ENCODE peak calls at places on chromosomes 3 and 15, in ten cellular contexts. One of them, this sample, is unnamed.

GRCh38 chr3:186239321-186239720 is 122.7 kb downstream of the DGKG start:
- DNase-seq in hippocampal formation: no peak
- DNase-seq in OCI-M1: peak
- DNase-seq in T47D: no peak
- DNase-seq in substantia nigra: no peak
- DNase-seq in CD8-positive, alpha-beta T cell: no peak
- DNase-seq in AG08395: no peak
- DNase-seq in hypothalamus: no peak
- DNase-seq in T-helper 2 cell: no peak
- DNase-seq in H9: peak
- DNase-seq in this sample: no peak

GRCh38 chr3:133401374-133402135 is 1.7 kb downstream of the BFSP2 start:
- DNase-seq in hippocampal formation: no peak
- DNase-seq in OCI-M1: no peak
- DNase-seq in T47D: no peak
- DNase-seq in substantia nigra: no peak
- DNase-seq in CD8-positive, alpha-beta T cell: no peak
- DNase-seq in AG08395: no peak
- DNase-seq in hypothalamus: no peak
- DNase-seq in T-helper 2 cell: no peak
- DNase-seq in H9: no peak
- DNase-seq in this sample: no peak

GRCh38 chr3:43621406-43621973 is 321 bp downstream of the ANO10 start:
- DNase-seq in hippocampal formation: no peak
- DNase-seq in OCI-M1: no peak
- DNase-seq in T47D: no peak
- DNase-seq in substantia nigra: peak
- DNase-seq in CD8-positive, alpha-beta T cell: no peak
- DNase-seq in AG08395: no peak
- DNase-seq in hypothalamus: no peak
- DNase-seq in T-helper 2 cell: no peak
- DNase-seq in H9: no peak
- DNase-seq in this sample: no peak

GRCh38 chr15:100150906-100151305 is 190.9 kb downstream of the ADAMTS17 start:
- DNase-seq in hippocampal formation: no peak
- DNase-seq in OCI-M1: no peak
- DNase-seq in T47D: no peak
- DNase-seq in substantia nigra: no peak
- DNase-seq in CD8-positive, alpha-beta T cell: no peak
- DNase-seq in AG08395: no peak
- DNase-seq in hypothalamus: no peak
- DNase-seq in T-helper 2 cell: no peak
- DNase-seq in H9: no peak
- DNase-seq in this sample: no peak

GRCh38 chr3:69273895-69274294 is 112.0 kb downstream of the FRMD4B start:
- DNase-seq in hippocampal formation: no peak
- DNase-seq in OCI-M1: peak
- DNase-seq in T47D: no peak
- DNase-seq in substantia nigra: no peak
- DNase-seq in CD8-positive, alpha-beta T cell: no peak
- DNase-seq in AG08395: no peak
- DNase-seq in hypothalamus: no peak
- DNase-seq in T-helper 2 cell: no peak
- DNase-seq in H9: no peak
- DNase-seq in this sample: no peak

GRCh38 chr3:48962939-48963338 is 27.1 kb upstream of the P4HTM start:
- DNase-seq in hippocampal formation: no peak
- DNase-seq in OCI-M1: no peak
- DNase-seq in T47D: no peak
- DNase-seq in substantia nigra: no peak
- DNase-seq in CD8-positive, alpha-beta T cell: no peak
- DNase-seq in AG08395: no peak
- DNase-seq in hypothalamus: no peak
- DNase-seq in T-helper 2 cell: no peak
- DNase-seq in H9: no peak
- DNase-seq in this sample: no peak

GRCh38 chr3:48372862-48373435 is 930 bp downstream of the FBXW12 start:
- DNase-seq in hippocampal formation: no peak
- DNase-seq in OCI-M1: no peak
- DNase-seq in T47D: no peak
- DNase-seq in substantia nigra: no peak
- DNase-seq in CD8-positive, alpha-beta T cell: no peak
- DNase-seq in AG08395: no peak
- DNase-seq in hypothalamus: no peak
- DNase-seq in T-helper 2 cell: no peak
- DNase-seq in H9: no peak
- DNase-seq in this sample: no peak

GRCh38 chr3:39302178-39302577 is 22.3 kb upstream of the CX3CR1 start:
- DNase-seq in hippocampal formation: no peak
- DNase-seq in OCI-M1: no peak
- DNase-seq in T47D: no peak
- DNase-seq in substantia nigra: no peak
- DNase-seq in CD8-positive, alpha-beta T cell: no peak
- DNase-seq in AG08395: no peak
- DNase-seq in hypothalamus: no peak
- DNase-seq in T-helper 2 cell: no peak
- DNase-seq in H9: no peak
- DNase-seq in this sample: no peak

This sample was measured in GM10248.